ENCODE peak calls at places on chromosomes 2 and 18, in five cellular contexts. C is BE2C, W is heart left ventricle, G is fibroblast of pulmonary artery, X is mesothelial cell of epicardium. S is an unnamed sample.

GRCh38 chr2:43222472-43223146 is 3.8 kb downstream of the ZFP36L2 start:
- DNase-seq in C (no peak), W (no peak), G (peak), X (no peak), S (no peak)

GRCh38 chr2:54047076-54047475 is 68.3 kb upstream of the ACYP2 start:
- DNase-seq in C (no peak), W (no peak), G (no peak), X (no peak), S (no peak)

GRCh38 chr2:66960161-66960560 is 437.0 kb upstream of the ETAA1 start:
- DNase-seq in C (no peak), W (no peak), G (no peak), X (no peak), S (no peak)

GRCh38 chr2:100921685-100922161 is 80.4 kb upstream of the RPL31 start:
- DNase-seq in C (no peak), W (no peak), G (peak), X (no peak), S (no peak)

GRCh38 chr2:195899226-195899625 is 169.4 kb downstream of the DNAH7 start:
- DNase-seq in C (no peak), W (no peak), G (peak), X (no peak), S (no peak)

GRCh38 chr2:50746526-50746925 is 285.4 kb downstream of the NRXN1 start:
- DNase-seq in C (peak), W (no peak), G (peak), X (no peak), S (peak)

GRCh38 chr2:77487074-77487803 is 34.9 kb downstream of the LRRTM4 start:
- DNase-seq in C (peak), W (no peak), G (no peak), X (no peak), S (peak)

GRCh38 chr18:37483221-37483971 is 82.2 kb downstream of the CELF4 start:
- DNase-seq in C (no peak), W (no peak), G (peak), X (no peak), S (peak)

GRCh38 chr2:223993634-223994232 is 36.5 kb downstream of the MRPL44 start:
- DNase-seq in C (peak), W (peak), G (peak), X (peak), S (peak)

GRCh38 chr2:19072161-19072560 is 286.3 kb downstream of the OSR1 start:
- DNase-seq in C (no peak), W (no peak), G (no peak), X (no peak), S (no peak)

GRCh38 chr18:49861659-49862058 is 48.3 kb upstream of the ACAA2 start:
- DNase-seq in C (no peak), W (no peak), G (peak), X (no peak), S (no peak)

GRCh38 chr18:79746730-79747129 is 51.0 kb upstream of the KCNG2 start:
- DNase-seq in C (no peak), W (no peak), G (no peak), X (no peak), S (no peak)

GRCh38 chr18:37452697-37453385 is 112.8 kb downstream of the CELF4 start:
- DNase-seq in C (no peak), W (no peak), G (peak), X (no peak), S (no peak)

GRCh38 chr2:144660518-144661316 is 140.8 kb upstream of the ZEB2 start:
- DNase-seq in C (no peak), W (no peak), G (no peak), X (no peak), S (no peak)

GRCh38 chr2:111072220-111072871 is 48.4 kb upstream of the BCL2L11 start:
- DNase-seq in C (no peak), W (no peak), G (peak), X (no peak), S (no peak)

GRCh38 chr2:85291425-85292023 is 36.3 kb downstream of the TGOLN2 start:
- DNase-seq in C (no peak), W (no peak), G (no peak), X (no peak), S (no peak)

GRCh38 chr2:148640767-148641166 is 3.8 kb upstream of the EPC2 start:
- DNase-seq in C (no peak), W (no peak), G (peak), X (no peak), S (no peak)
- TF ChIP-seq CTCF in C (no peak), W (peak), G (peak), X (no peak), S (no peak)

GRCh38 chr18:24341361-24341760 is 56.3 kb downstream of the OSBPL1A start:
- DNase-seq in C (no peak), W (no peak), G (no peak), X (no peak), S (no peak)
- TF ChIP-seq CTCF in C (no peak), W (no peak), G (no peak), X (no peak), S (no peak)

DNA sequence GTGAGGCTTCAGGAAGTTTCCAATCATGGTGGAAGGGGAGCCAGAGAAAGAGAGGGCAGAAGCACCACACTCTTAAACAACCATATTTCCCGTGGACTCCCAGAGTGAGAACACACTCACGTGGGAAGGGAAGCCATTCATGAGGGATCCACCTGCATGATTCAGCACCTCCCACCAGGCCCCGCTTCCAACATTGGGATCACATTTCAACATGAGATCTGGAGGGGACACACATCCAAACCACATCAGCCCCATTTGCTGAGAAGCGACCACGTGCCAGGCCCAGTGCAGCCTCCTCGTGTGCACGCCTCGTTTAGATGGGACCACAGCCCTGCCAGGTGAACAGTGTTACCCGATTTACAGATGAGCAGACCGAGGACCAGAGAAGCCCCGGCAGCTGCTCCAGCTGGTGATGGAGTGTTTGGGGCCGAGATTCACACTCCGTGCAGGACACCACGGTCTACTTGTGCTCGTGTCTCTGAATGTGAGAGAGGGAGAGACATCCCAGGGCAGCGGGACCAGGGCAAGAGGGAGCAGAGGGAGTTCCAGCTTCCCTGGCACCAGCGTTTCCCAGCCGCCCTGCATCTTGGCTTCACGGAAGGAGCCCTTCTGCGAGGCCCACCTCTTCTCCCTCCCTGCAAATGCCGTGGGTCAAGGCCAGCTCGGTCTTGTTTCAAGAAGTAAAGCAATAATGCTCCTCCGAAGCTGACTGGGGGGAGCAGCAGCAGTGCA is 76.9 kb upstream of the ODC1 start:
- DNase-seq in C (no peak), W (no peak), G (no peak), X (no peak), S (no peak)
- TF ChIP-seq CTCF in C (no peak), W (no peak), G (no peak), X (no peak), S (no peak)

GRCh38 chr2:68837164-68837860 is 33.9 kb downstream of the BMP10 start:
- DNase-seq in C (no peak), W (peak), G (peak), X (peak), S (peak)
- TF ChIP-seq CTCF in C (no peak), W (peak), G (peak), X (peak), S (peak)

GRCh38 chr18:48033770-48034650 is 103.6 kb upstream of the SMAD2 start:
- DNase-seq in C (no peak), W (no peak), G (peak), X (peak), S (no peak)
- TF ChIP-seq CTCF in C (no peak), W (no peak), G (no peak), X (no peak), S (no peak)

DNA sequence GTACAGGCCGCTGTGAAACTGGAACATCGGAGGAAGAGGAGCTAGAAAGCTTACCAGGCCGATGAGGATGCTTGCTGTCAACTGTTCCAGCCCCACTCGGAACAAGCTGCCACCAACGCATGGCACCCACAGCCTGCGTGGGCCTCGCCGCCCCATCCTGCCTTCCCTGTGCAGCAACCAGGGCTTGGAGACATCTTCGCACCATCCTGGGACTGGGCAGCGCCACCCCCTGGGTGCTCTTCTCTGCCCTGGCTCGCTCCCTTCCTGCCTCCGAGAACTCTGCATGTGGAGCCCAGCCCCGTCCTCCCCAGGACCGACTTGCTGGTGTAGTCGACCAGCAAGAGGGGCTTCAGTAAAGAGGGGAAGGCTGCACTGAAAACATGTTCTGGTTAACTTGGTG is 10.8 kb downstream of the TMEM18 start:
- DNase-seq in C (no peak), W (no peak), G (no peak), X (no peak), S (no peak)
- TF ChIP-seq CTCF in C (no peak), W (no peak), G (no peak), X (no peak), S (no peak)

DNA sequence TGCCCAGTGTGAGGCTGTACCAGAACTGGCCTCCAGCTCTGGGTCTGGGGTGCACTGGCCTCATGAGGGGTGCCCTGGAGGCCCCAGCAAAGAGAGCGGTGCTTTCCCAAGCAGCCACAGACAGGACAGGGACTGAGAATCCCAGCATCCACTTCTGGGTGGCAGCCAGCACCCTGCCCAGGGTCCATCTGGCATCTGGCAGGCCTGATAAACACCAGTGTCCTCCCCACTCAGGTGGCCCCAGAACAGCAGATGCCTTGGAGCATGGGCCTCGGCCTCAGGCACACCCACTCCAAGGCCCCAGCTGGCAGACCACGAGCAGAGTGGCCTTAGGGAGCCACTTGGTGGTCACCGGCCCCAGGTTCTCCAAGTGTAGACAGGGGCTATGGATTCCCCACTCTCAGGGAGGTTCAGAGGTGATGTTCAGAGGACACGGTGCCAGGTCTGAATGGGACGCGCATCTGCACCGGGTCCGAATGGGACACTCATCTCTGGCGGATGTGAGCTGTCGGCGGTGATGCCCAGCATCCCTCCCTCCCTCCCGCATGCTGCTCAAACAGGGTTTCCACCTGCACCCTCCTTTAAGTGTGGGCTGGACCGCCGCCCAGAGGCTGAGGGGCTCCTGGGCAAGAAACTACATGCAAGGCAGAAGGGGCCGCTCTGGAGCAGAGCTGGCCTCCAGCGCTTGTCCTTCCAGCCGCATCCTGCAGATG is 82.2 kb upstream of the GPC1 start:
- DNase-seq in C (peak), W (no peak), G (no peak), X (no peak), S (no peak)
- TF ChIP-seq CTCF in C (no peak), W (no peak), G (no peak), X (no peak), S (no peak)

GRCh38 chr18:3869848-3870247 is 419.9 kb downstream of the TGIF1 start:
- DNase-seq in C (no peak), W (no peak), G (peak), X (no peak), S (no peak)
- TF ChIP-seq CTCF in C (no peak), W (peak), G (peak), X (peak), S (peak)